ENCODE peak calls at places on chromosome 17, in four cellular contexts. B is H1, O is H9, J is neuronal stem cell. G is an unnamed sample.

GRCh38 chr17:1576500-1576899 is 13.9 kb upstream of the PITPNA start:
- DNase-seq in O (no peak), J (no peak), B (no peak), G (no peak)

GRCh38 chr17:77212081-77212832 is 71.5 kb downstream of the SEC14L1 start:
- DNase-seq in O (no peak), B (no peak), J (no peak), G (no peak)

GRCh38 chr17:53626286-53626685 is 196.4 kb upstream of the KIF2B start:
- DNase-seq in J (no peak), O (no peak), B (no peak), G (peak; percentile 6)

GRCh38 chr17:78383725-78384471 is 5.4 kb downstream of the PGS1 start:
- DNase-seq in B (no peak), O (no peak), J (no peak), G (peak; percentile 93)

GRCh38 chr17:6823011-6823442 is 8.5 kb downstream of the TEKT1 start:
- DNase-seq in O (no peak), B (no peak), J (no peak), G (no peak)

GRCh38 chr17:65742433-65743312 is 181.2 kb upstream of the AXIN2 start:
- DNase-seq in O (no peak), B (peak; percentile 1), J (no peak), G (peak; percentile 95)

GRCh38 chr17:71963341-71963740 is 157.5 kb upstream of the SOX9 start:
- DNase-seq in O (no peak), B (no peak), J (no peak), G (no peak)

GRCh38 chr17:12667299-12667958 is 1.7 kb downstream of the MYOCD start:
- DNase-seq in B (peak; percentile 19), O (peak; percentile 78), J (peak; percentile 51), G (peak; percentile 70)

GRCh38 chr17:48153711-48154642 is 46.4 kb downstream of the SNX11 start:
- DNase-seq in B (no peak), O (peak; percentile 68), J (no peak), G (no peak)

GRCh38 chr17:73192894-73193701 is at the start of gene COG1:
- DNase-seq in J (peak; percentile 87), O (peak; percentile 91), B (no peak), G (peak; percentile 91)

GRCh38 chr17:5785867-5786509 is 201.7 kb upstream of the NLRP1 start:
- DNase-seq in J (no peak), O (no peak), B (no peak), G (peak; percentile 77)
- H2BK12ac ChIP-seq in J (no peak overlapping the region), O (no peak overlapping the region), B (no peak overlapping the region), G (no peak overlapping the region)

DNA sequence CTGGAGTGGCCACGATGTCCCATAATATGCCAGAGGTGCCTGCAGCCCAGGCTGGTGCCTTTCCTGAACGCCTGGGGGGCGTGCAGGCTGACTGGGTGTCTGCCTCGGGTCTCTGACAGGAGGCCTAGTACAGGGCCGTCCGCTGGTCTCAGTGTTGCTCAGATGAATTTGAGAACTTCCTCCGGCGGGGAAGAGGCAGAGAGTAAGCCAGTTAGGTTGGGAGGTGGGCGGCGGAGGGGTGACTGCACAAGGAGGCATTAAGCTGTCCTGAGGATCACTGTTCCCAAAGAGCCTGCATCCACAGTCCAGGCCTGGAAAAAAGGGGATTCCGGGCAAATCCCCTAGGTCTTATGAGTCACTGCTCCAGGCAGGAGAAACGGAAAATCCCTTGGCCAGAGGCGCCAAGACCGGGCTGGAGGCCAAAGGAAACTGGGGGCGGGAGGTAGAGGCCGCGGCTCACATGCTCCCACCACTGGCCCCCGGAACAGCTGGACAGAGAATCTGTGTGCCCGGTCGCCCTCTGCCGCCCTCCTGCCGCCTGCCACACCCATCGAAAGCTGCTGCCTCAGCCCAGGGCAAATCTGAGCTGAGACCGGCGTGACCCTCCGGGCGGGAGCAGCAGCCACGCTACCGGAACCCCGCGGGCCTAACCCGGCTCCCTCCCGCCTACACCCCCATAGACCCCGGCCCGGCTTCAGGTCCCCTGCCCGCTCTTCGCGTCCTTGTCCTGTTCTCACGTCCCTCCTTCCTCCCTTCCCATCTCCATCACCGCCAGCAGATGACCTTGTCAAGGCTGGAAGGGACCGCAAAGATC is 1.2 kb downstream of the TRIM47 start:
- DNase-seq in O (peak; percentile 68), B (no peak), J (no peak), G (peak; percentile 64)
- H3K23ac ChIP-seq in O (no peak overlapping the region), B (no peak overlapping the region), J (peak overlapping the region; percentile 89), G (no peak overlapping the region)

GRCh38 chr17:81037783-81038733 is 3.1 kb downstream of the BAIAP2 start:
- DNase-seq in B (no peak), O (peak; percentile 53), J (no peak), G (peak; percentile 39)
- H2BK120ac ChIP-seq in B (no peak overlapping the region), O (no peak overlapping the region), J (no peak overlapping the region), G (no peak overlapping the region)

DNA sequence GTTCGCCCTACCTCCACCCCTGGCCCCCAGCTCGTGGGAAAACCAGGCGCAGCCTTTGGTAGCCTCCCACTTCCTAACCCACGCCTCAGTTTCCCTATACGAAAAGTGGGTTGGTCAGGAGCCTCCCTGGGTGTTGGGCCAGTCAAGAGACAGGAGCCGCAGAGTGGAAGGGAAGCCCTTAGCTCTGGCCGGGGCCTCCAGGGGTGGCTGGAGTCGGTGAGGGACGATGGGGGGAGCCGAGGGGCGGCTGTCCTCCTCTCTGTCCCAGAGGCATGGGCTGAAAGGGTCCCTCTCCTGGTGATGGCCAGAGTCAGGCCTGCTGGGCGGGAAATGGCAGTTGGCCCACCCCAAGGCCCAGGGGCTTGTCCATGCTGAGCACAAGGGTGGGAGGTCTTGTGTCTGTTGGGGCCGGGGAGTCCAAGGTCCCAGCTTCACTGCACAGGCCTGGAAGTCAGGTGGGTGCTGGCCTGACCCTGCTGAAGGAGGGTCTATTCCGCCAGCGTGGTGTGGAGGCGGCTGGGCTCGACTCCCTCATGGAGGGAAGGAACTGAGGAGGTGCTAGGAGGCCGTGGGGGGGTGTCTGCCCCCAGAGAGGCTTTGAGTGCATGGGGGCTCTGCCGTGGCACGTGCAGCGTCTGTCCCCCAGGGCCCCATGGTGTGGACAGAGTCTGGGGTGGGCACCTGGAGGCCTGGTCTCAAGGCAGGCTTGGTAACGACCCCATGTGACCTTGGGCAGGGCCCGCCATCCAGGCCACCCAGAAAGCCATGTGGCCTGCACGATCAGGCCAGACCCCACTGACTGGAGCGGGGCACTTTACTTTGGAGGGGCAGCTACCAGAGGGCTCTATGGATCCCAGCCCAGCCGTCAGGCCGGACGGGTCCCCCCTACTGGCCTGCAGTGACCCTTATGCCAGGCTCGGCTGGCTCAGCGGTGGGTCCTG is 1.1 kb downstream of the SLC16A3 start:
- DNase-seq in J (no peak), O (no peak), B (no peak), G (no peak)
- H2BK12ac ChIP-seq in J (peak overlapping the region; percentile 66), O (no peak overlapping the region), B (no peak overlapping the region), G (peak overlapping the region; percentile 12)

GRCh38 chr17:79748296-79749099 is 17.8 kb downstream of the ENPP7 start:
- DNase-seq in B (no peak), J (no peak), O (no peak), G (no peak)
- H3K23ac ChIP-seq in B (no peak overlapping the region), J (peak overlapping the region; percentile 99), O (no peak overlapping the region), G (no peak overlapping the region)

GRCh38 chr17:31560836-31561235 is 169.4 kb downstream of the RAB11FIP4 start:
- DNase-seq in J (no peak), B (no peak), O (no peak), G (no peak)

GRCh38 chr17:31556969-31557620 is 165.6 kb downstream of the RAB11FIP4 start:
- DNase-seq in B (no peak), J (peak; percentile 52), O (no peak), G (no peak)

GRCh38 chr17:31561469-31562412 is 170.3 kb downstream of the RAB11FIP4 start:
- DNase-seq in J (no peak), B (no peak), O (no peak), G (peak; percentile 95)

GRCh38 chr17:31559647-31560501 is 168.4 kb downstream of the RAB11FIP4 start:
- DNase-seq in O (no peak), J (no peak), B (no peak), G (no peak)

GRCh38 chr17:31558748-31559646 is 167.5 kb downstream of the RAB11FIP4 start:
- DNase-seq in B (no peak), J (peak; percentile 63), O (peak; percentile 88), G (peak; percentile 85)
- H2BK120ac ChIP-seq in B (no peak overlapping the region), J (no peak overlapping the region), O (no peak overlapping the region), G (peak overlapping the region; percentile 94)

GRCh38 chr17:75874323-75875181 is 3.8 kb downstream of the TRIM47 start:
- DNase-seq in J (no peak), B (no peak), O (no peak), G (no peak)

GRCh38 chr17:75872434-75873351 is 5.7 kb downstream of the TRIM47 start:
- DNase-seq in J (no peak), O (peak; percentile 75), B (no peak), G (peak; percentile 32)

GRCh38 chr17:75864448-75864871 is 9.3 kb upstream of the WBP2 start:
- DNase-seq in J (no peak), O (peak; percentile 70), B (no peak), G (no peak)

GRCh38 chr17:75873587-75874322 is 4.6 kb downstream of the TRIM47 start:
- DNase-seq in B (no peak), J (no peak), O (no peak), G (no peak)

GRCh38 chr17:75869282-75870141 is 8.9 kb downstream of the TRIM47 start:
- DNase-seq in O (no peak), B (no peak), J (no peak), G (no peak)
- H2BK12ac ChIP-seq in O (no peak overlapping the region), B (peak overlapping the region; percentile 35), J (peak overlapping the region; percentile 36), G (no peak overlapping the region)

DNA sequence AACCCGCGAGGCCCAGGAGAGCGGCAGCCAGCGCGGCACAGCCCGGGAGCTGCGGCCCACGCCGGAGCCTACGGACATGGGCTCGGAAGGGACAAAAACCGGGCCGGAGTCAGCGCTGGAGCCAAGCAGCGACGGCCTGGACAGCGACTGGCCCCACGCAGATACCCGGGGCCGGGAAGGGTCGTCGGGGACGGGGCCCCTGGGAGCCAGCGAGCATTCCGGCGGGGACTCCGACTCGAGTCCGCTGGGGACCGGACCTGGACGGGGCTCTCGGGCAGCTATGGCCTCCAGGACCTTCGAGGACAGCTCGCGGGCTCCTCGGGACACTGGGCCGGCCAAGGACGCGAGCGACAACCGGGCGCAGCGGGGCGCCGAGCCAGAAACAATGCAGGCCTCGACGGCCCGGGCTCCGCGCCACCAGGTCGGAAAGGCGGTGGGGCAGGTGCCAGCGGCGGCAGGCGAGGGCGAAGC is 981 bp downstream of the MYO15B start:
- DNase-seq in B (no peak), O (no peak), J (peak; percentile 47), G (no peak)
- H3K23ac ChIP-seq in B (no peak overlapping the region), O (no peak overlapping the region), J (peak overlapping the region; percentile 97), G (no peak overlapping the region)